ENCODE peak calls at places on chromosome 17, in ten cellular contexts. A is A549, Q is ovary, N is heart right ventricle, K is tibial artery, S is GM12878, Y is neural progenitor cell, B is GM23248, L is fibroblast of lung, H is transverse colon. C is an unnamed sample.

GRCh38 chr17:74089869-74090464 is 113.5 kb upstream of the RPL38 start:
- DNase-seq in A (peak; percentile 52), Q (no peak), N (no peak), K (no peak), S (peak; percentile 11), Y (peak; percentile 78), B (peak; percentile 56), L (peak; percentile 36), H (peak; percentile 69), C (peak; percentile 99)

GRCh38 chr17:64628641-64629040 is 33.5 kb downstream of the SMURF2 start:
- DNase-seq in A (no peak), Q (no peak), N (no peak), K (no peak), S (no peak), Y (no peak), B (peak; percentile 34), L (no peak), H (no peak), C (no peak)

GRCh38 chr17:74280093-74280513 is 6.1 kb downstream of the DNAI2 start:
- DNase-seq in A (no peak), Q (no peak), N (no peak), K (no peak), S (no peak), Y (no peak), B (no peak), L (no peak), H (peak; percentile 19), C (no peak)

GRCh38 chr17:74864866-74865395 is 5.2 kb upstream of the GRIN2C start:
- DNase-seq in A (peak; percentile 85), Q (peak; percentile 83), N (peak; percentile 79), K (peak; percentile 87), S (no peak), Y (peak; percentile 77), B (peak; percentile 74), L (peak; percentile 57), H (peak; percentile 79), C (peak; percentile 97)

GRCh38 chr17:46869296-46869695 is 17.9 kb downstream of the WNT9B start:
- DNase-seq in A (no peak), Q (no peak), N (no peak), K (no peak), S (no peak), Y (no peak), B (peak; percentile 15), L (no peak), H (no peak), C (no peak)

GRCh38 chr17:19414396-19415280 is 3.6 kb downstream of the RNF112 start:
- DNase-seq in A (no peak), Q (no peak), N (no peak), K (no peak), S (no peak), Y (no peak), B (no peak), L (no peak), H (no peak), C (peak; percentile 53)

GRCh38 chr17:31147507-31148202 is 52.9 kb downstream of the NF1 start:
- DNase-seq in A (no peak), Q (no peak), N (no peak), K (no peak), S (no peak), Y (peak; percentile 32), B (no peak), L (no peak), H (no peak), C (no peak)

GRCh38 chr17:38341035-38341721 is 2.6 kb downstream of the GPR179 start:
- DNase-seq in A (no peak), Q (no peak), N (peak; percentile 72), K (no peak), S (no peak), Y (peak; percentile 57), B (peak; percentile 36), L (no peak), H (peak; percentile 43), C (peak; percentile 94)

GRCh38 chr17:65022751-65023421 is 33.7 kb downstream of the GNA13 start:
- DNase-seq in A (peak; percentile 38), Q (no peak), N (no peak), K (no peak), S (peak; percentile 96), Y (no peak), B (peak; percentile 69), L (peak; percentile 39), H (no peak), C (no peak)

GRCh38 chr17:32323784-32324590 is 18.0 kb downstream of the C17orf75 start:
- DNase-seq in A (no peak), Q (no peak), N (no peak), K (no peak), S (no peak), Y (peak; percentile 60), B (peak; percentile 61), L (no peak), H (peak; percentile 31), C (peak; percentile 61)

GRCh38 chr17:75244133-75244866 is 17.1 kb downstream of the GGA3 start:
- DNase-seq in A (no peak), Q (no peak), N (no peak), K (no peak), S (no peak), Y (no peak), B (no peak), L (no peak), H (peak; percentile 52), C (no peak)

GRCh38 chr17:47192549-47192948 is 3.5 kb upstream of the CDC27 start:
- DNase-seq in A (no peak), Q (no peak), N (no peak), K (no peak), S (peak; percentile 83), Y (no peak), B (no peak), L (no peak), H (no peak), C (no peak)

GRCh38 chr17:21173543-21173942 is 40.4 kb downstream of the TMEM11 start:
- DNase-seq in A (no peak), Q (no peak), N (no peak), K (no peak), S (no peak), Y (no peak), B (no peak), L (no peak), H (no peak), C (peak; percentile 33)

GRCh38 chr17:19305261-19305660 is 57.3 kb downstream of the B9D1 start:
- DNase-seq in A (no peak), Q (no peak), N (no peak), K (no peak), S (no peak), Y (no peak), B (no peak), L (no peak), H (no peak), C (peak; percentile 30)

GRCh38 chr17:80797741-80798594 is 193.7 kb upstream of the CHMP6 start:
- DNase-seq in A (no peak), Q (no peak), N (no peak), K (no peak), S (no peak), Y (no peak), B (no peak), L (no peak), H (no peak), C (peak; percentile 29)
- H3K4me3 ChIP-seq in A (no peak overlapping the region), Q (no peak overlapping the region), N (no peak overlapping the region), K (no peak overlapping the region), S (no peak overlapping the region), Y (no peak overlapping the region), B (no peak overlapping the region), L (no peak overlapping the region), H (no peak overlapping the region), C (no peak overlapping the region)

DNA sequence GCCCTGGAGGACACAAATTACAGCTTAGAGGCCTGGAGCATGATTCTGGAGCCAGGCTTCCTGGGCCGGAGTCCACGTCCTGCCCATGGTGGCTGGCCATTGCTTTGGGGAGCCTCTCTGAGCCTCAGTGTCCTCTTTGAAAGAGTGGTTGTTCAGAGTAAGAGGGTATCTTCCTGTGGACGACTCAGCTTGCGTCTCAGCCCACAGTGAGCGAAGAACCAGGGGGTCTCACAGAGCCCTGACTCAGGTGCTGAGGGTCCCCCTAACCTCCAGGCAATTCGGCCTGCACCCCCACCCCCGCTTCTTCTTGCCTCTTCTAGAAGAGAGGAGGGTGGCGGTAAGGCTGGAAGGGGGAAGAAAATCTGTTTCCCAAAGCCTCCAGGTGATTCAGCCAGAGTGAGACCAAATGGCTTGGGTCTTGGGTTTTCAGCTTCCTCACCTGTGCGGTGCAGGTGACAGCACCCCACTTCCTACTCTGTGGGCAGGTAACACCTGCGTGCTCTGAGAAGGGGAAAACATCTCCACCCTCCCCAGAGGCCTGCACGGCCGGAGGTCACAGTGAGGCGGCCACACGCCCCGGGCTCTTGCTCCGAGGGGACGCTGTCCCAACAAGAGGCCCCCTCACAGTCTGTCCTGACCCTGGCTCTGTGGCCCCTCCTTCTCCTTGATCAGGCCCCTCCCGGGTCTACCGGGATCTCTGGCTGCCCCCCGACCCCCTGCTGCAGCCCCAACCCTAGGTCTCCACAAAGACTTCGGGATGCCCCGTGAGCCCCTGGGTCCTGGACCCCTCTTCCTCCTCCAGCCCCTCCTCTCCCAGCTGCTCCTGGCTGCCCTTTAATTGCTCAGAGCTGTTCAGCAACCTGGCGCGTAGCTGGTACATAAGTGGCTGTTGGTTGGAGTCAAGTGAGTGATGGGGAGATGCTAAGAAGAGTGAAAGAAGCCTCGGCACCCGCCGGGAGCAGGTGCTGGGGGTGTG is 119.2 kb downstream of the METRNL start:
- DNase-seq in A (no peak), Q (no peak), N (peak; percentile 15), K (peak; percentile 64), S (no peak), Y (no peak), B (no peak), L (no peak), H (no peak), C (no peak)
- H3K27ac ChIP-seq in A (no peak overlapping the region), Q (no peak overlapping the region), N (peak overlapping the region; percentile 76), K (peak overlapping the region; percentile 93), S (no peak overlapping the region), Y (no peak overlapping the region), B (peak overlapping the region; percentile 100), L (no peak overlapping the region), H (peak overlapping the region; percentile 75), C (no peak overlapping the region)

GRCh38 chr17:77701996-77702395 is 256.5 kb upstream of the TNRC6C start:
- DNase-seq in A (no peak), Q (no peak), N (no peak), K (peak; percentile 11), S (no peak), Y (no peak), B (no peak), L (no peak), H (no peak), C (peak; percentile 32)
- H3K9me3 ChIP-seq in A (peaks cover 60% of the 10 kb centered on the region), Q (peaks cover 10% of the 10 kb centered on the region), N (peaks cover 4% of the 10 kb centered on the region), K (peaks cover 24% of the 10 kb centered on the region), S (peaks cover 10% of the 10 kb centered on the region), Y (peaks cover 19% of the 10 kb centered on the region), B (no peaks in the 10 kb centered on the region), L (no peaks in the 10 kb centered on the region), H (peaks cover 9% of the 10 kb centered on the region), C (peaks cover 43% of the 10 kb centered on the region)

DNA sequence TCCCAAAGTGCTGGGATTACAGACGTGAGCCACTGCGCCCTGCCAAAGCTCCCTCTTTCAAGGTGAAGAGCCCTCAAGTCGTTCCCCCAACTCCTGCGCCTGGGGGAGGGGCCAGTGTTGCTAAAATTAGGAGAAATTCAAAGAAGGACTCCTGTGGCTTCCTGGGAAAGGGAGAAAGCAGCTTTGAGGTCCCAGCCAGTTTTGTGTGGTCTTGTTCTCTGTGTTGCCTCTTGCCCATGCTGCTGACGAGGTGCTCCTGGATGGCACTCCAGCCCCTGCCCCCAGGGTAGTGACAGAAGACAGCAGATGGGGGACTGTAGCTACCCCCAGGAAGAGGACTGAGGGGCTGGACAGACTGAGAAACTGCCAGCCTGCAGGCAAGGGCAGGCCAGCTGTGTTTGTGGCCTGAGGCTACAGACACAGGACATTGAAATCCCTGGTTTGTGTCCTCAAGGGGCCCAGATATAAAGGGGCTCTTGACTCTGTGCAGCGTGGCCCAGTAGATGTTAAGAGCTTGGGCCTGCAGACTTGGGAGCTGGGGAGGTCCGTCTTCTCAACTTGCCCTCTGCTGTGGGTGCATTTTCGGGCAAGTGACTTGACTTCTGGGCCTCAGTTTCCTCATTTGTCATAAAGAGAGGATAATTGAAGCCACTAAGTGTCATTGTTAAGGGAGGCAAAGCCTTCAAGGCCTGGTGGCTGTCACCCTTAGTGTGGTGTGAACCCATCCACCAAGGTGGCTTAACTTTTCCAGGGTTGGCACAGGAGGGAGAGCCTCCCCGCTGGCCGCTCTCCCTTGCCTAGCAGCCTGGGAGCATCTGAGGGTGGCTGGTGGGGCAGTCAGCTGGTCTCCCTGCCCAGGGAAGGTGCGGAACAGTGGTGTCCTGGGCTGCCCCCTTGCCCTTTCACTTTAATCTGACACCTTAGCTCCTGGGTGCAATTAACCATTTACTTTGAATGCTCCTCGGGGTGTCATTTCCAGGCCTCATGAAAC is 4.1 kb downstream of the UBALD2 start:
- DNase-seq in A (no peak), Q (no peak), N (no peak), K (no peak), S (no peak), Y (no peak), B (no peak), L (no peak), H (no peak), C (no peak)
- H3K4me3 ChIP-seq in A (no peak overlapping the region), Q (no peak overlapping the region), N (no peak overlapping the region), K (no peak overlapping the region), S (peak overlapping the region; percentile 84), Y (no peak overlapping the region), B (no peak overlapping the region), L (no peak overlapping the region), H (no peak overlapping the region), C (no peak overlapping the region)

C was measured in endodermal cell.